ENCODE peak calls at places on chromosomes 3 and 15, in six cellular contexts. One of them, this sample, is unnamed.

GRCh38 chr15:91844928-91845327 is 8.6 kb upstream of the SLCO3A1 start:
- DNase-seq in NCI-H460: no peak
- DNase-seq in NCI-H1092: no peak
- DNase-seq in epithelial cell of esophagus: no peak
- DNase-seq in skeletal muscle cell: no peak
- DNase-seq in NCI-H774: no peak
- DNase-seq in this sample: no peak

GRCh38 chr3:15309662-15310335 is 22.6 kb downstream of the SH3BP5 start:
- DNase-seq in NCI-H460: no peak
- DNase-seq in NCI-H1092: no peak
- DNase-seq in epithelial cell of esophagus: peak
- DNase-seq in skeletal muscle cell: no peak
- DNase-seq in NCI-H774: no peak
- DNase-seq in this sample: no peak

GRCh38 chr3:134381048-134381447 is 6.8 kb upstream of the AMOTL2 start:
- DNase-seq in NCI-H460: no peak
- DNase-seq in NCI-H1092: no peak
- DNase-seq in epithelial cell of esophagus: no peak
- DNase-seq in skeletal muscle cell: no peak
- DNase-seq in NCI-H774: no peak
- DNase-seq in this sample: no peak

GRCh38 chr15:66101715-66102395 is 151.7 kb downstream of the MEGF11 start:
- DNase-seq in NCI-H460: no peak
- DNase-seq in NCI-H1092: no peak
- DNase-seq in epithelial cell of esophagus: no peak
- DNase-seq in skeletal muscle cell: no peak
- DNase-seq in NCI-H774: no peak
- DNase-seq in this sample: no peak

GRCh38 chr15:70636540-70637165 is 126.7 kb downstream of the UACA start:
- DNase-seq in NCI-H460: no peak
- DNase-seq in NCI-H1092: no peak
- DNase-seq in epithelial cell of esophagus: no peak
- DNase-seq in skeletal muscle cell: no peak
- DNase-seq in NCI-H774: no peak
- DNase-seq in this sample: no peak

GRCh38 chr15:81410318-81410753 is 36.3 kb upstream of the TMC3 start:
- DNase-seq in NCI-H460: peak
- DNase-seq in NCI-H1092: peak
- DNase-seq in epithelial cell of esophagus: peak
- DNase-seq in skeletal muscle cell: peak
- DNase-seq in NCI-H774: peak
- DNase-seq in this sample: peak

GRCh38 chr3:167684389-167684993 is 30.7 kb upstream of the WDR49 start:
- DNase-seq in NCI-H460: peak
- DNase-seq in NCI-H1092: peak
- DNase-seq in epithelial cell of esophagus: peak
- DNase-seq in skeletal muscle cell: no peak
- DNase-seq in NCI-H774: peak
- DNase-seq in this sample: peak

GRCh38 chr3:34780973-34781372 is 858.4 kb upstream of the ARPP21 start:
- DNase-seq in NCI-H460: no peak
- DNase-seq in NCI-H1092: no peak
- DNase-seq in epithelial cell of esophagus: no peak
- DNase-seq in skeletal muscle cell: no peak
- DNase-seq in NCI-H774: no peak
- DNase-seq in this sample: no peak

GRCh38 chr15:77859491-77860060 is 217.9 kb downstream of the TBC1D2B start:
- DNase-seq in NCI-H460: no peak
- DNase-seq in NCI-H1092: no peak
- DNase-seq in epithelial cell of esophagus: no peak
- DNase-seq in skeletal muscle cell: no peak
- DNase-seq in NCI-H774: peak
- DNase-seq in this sample: no peak

GRCh38 chr3:188052966-188053340 is 101.0 kb upstream of the LPP start:
- DNase-seq in NCI-H460: no peak
- DNase-seq in NCI-H1092: no peak
- DNase-seq in epithelial cell of esophagus: peak
- DNase-seq in skeletal muscle cell: no peak
- DNase-seq in NCI-H774: no peak
- DNase-seq in this sample: no peak

GRCh38 chr3:155958676-155959075 is 88.2 kb downstream of the GMPS start:
- DNase-seq in NCI-H460: no peak
- DNase-seq in NCI-H1092: no peak
- DNase-seq in epithelial cell of esophagus: no peak
- DNase-seq in skeletal muscle cell: no peak
- DNase-seq in NCI-H774: no peak
- DNase-seq in this sample: no peak

GRCh38 chr3:151227438-151228290 is 24.6 kb upstream of the GPR171 start:
- DNase-seq in NCI-H460: peak
- DNase-seq in NCI-H1092: no peak
- DNase-seq in epithelial cell of esophagus: peak
- DNase-seq in skeletal muscle cell: peak
- DNase-seq in NCI-H774: peak
- DNase-seq in this sample: peak

GRCh38 chr3:39166134-39166710 is 12.8 kb upstream of the CSRNP1 start:
- DNase-seq in NCI-H460: no peak
- DNase-seq in NCI-H1092: no peak
- DNase-seq in epithelial cell of esophagus: peak
- DNase-seq in skeletal muscle cell: peak
- DNase-seq in NCI-H774: no peak
- DNase-seq in this sample: no peak

GRCh38 chr15:66931768-66932633 is 133.4 kb upstream of the SMAD3 start:
- DNase-seq in NCI-H460: peak
- DNase-seq in NCI-H1092: no peak
- DNase-seq in epithelial cell of esophagus: peak
- DNase-seq in skeletal muscle cell: no peak
- DNase-seq in NCI-H774: no peak
- DNase-seq in this sample: no peak

GRCh38 chr15:83556068-83556467 is 97.9 kb upstream of the ADAMTSL3 start:
- DNase-seq in NCI-H460: no peak
- DNase-seq in NCI-H1092: no peak
- DNase-seq in epithelial cell of esophagus: no peak
- DNase-seq in skeletal muscle cell: no peak
- DNase-seq in NCI-H774: no peak
- DNase-seq in this sample: no peak

GRCh38 chr3:168581718-168582332 is 486.1 kb upstream of the GOLIM4 start:
- DNase-seq in NCI-H460: no peak
- DNase-seq in NCI-H1092: no peak
- DNase-seq in epithelial cell of esophagus: no peak
- DNase-seq in skeletal muscle cell: no peak
- DNase-seq in NCI-H774: no peak
- DNase-seq in this sample: no peak

GRCh38 chr3:183265157-183265642 is 12.1 kb downstream of the B3GNT5 start:
- DNase-seq in NCI-H460: no peak
- DNase-seq in NCI-H1092: no peak
- DNase-seq in epithelial cell of esophagus: peak
- DNase-seq in skeletal muscle cell: no peak
- DNase-seq in NCI-H774: peak
- DNase-seq in this sample: no peak

GRCh38 chr15:89469331-89470107 is 26.9 kb downstream of the RHCG start:
- DNase-seq in NCI-H460: no peak
- DNase-seq in NCI-H1092: no peak
- DNase-seq in epithelial cell of esophagus: no peak
- DNase-seq in skeletal muscle cell: no peak
- DNase-seq in NCI-H774: peak
- DNase-seq in this sample: no peak

GRCh38 chr3:79162653-79163052 is 605.1 kb downstream of the ROBO1 start:
- DNase-seq in NCI-H460: no peak
- DNase-seq in NCI-H1092: no peak
- DNase-seq in epithelial cell of esophagus: no peak
- DNase-seq in skeletal muscle cell: no peak
- DNase-seq in NCI-H774: no peak
- DNase-seq in this sample: no peak

GRCh38 chr3:100159564-100160153 is 45.4 kb upstream of the FILIP1L start:
- DNase-seq in NCI-H460: no peak
- DNase-seq in NCI-H1092: no peak
- DNase-seq in epithelial cell of esophagus: peak
- DNase-seq in skeletal muscle cell: no peak
- DNase-seq in NCI-H774: no peak
- DNase-seq in this sample: no peak

GRCh38 chr3:148746053-148746452 is 48.4 kb downstream of the AGTR1 start:
- DNase-seq in NCI-H460: no peak
- DNase-seq in NCI-H1092: no peak
- DNase-seq in epithelial cell of esophagus: no peak
- DNase-seq in skeletal muscle cell: no peak
- DNase-seq in NCI-H774: no peak
- DNase-seq in this sample: no peak

GRCh38 chr3:108548304-108548703 is 37.9 kb upstream of the MYH15 start:
- DNase-seq in NCI-H460: peak
- DNase-seq in NCI-H1092: no peak
- DNase-seq in epithelial cell of esophagus: peak
- DNase-seq in skeletal muscle cell: no peak
- DNase-seq in NCI-H774: no peak
- DNase-seq in this sample: no peak

GRCh38 chr3:79809106-79809505 is 41.3 kb upstream of the ROBO1 start:
- DNase-seq in NCI-H460: no peak
- DNase-seq in NCI-H1092: no peak
- DNase-seq in epithelial cell of esophagus: no peak
- DNase-seq in skeletal muscle cell: no peak
- DNase-seq in NCI-H774: no peak
- DNase-seq in this sample: no peak

GRCh38 chr3:159620873-159621272 is 367.8 kb upstream of the IL12A start:
- DNase-seq in NCI-H460: peak
- DNase-seq in NCI-H1092: no peak
- DNase-seq in epithelial cell of esophagus: peak
- DNase-seq in skeletal muscle cell: no peak
- DNase-seq in NCI-H774: no peak
- DNase-seq in this sample: no peak

GRCh38 chr3:183534249-183534648 is 21.3 kb downstream of the KLHL6 start:
- DNase-seq in NCI-H460: peak
- DNase-seq in NCI-H1092: no peak
- DNase-seq in epithelial cell of esophagus: peak
- DNase-seq in skeletal muscle cell: no peak
- DNase-seq in NCI-H774: no peak
- DNase-seq in this sample: no peak

GRCh38 chr15:85550283-85550682 is 169.9 kb downstream of the AKAP13 start:
- DNase-seq in NCI-H460: no peak
- DNase-seq in NCI-H1092: no peak
- DNase-seq in epithelial cell of esophagus: peak
- DNase-seq in skeletal muscle cell: no peak
- DNase-seq in NCI-H774: no peak
- DNase-seq in this sample: no peak

GRCh38 chr15:85745525-85745924 is 49.2 kb downstream of the KLHL25 start:
- DNase-seq in NCI-H460: no peak
- DNase-seq in NCI-H1092: no peak
- DNase-seq in epithelial cell of esophagus: no peak
- DNase-seq in skeletal muscle cell: no peak
- DNase-seq in NCI-H774: no peak
- DNase-seq in this sample: no peak

GRCh38 chr3:119913021-119913420 is 131.1 kb downstream of the NR1I2 start:
- DNase-seq in NCI-H460: no peak
- DNase-seq in NCI-H1092: no peak
- DNase-seq in epithelial cell of esophagus: peak
- DNase-seq in skeletal muscle cell: no peak
- DNase-seq in NCI-H774: no peak
- DNase-seq in this sample: no peak

GRCh38 chr3:190560284-190560895 is 46.5 kb downstream of the IL1RAP start:
- DNase-seq in NCI-H460: no peak
- DNase-seq in NCI-H1092: no peak
- DNase-seq in epithelial cell of esophagus: no peak
- DNase-seq in skeletal muscle cell: no peak
- DNase-seq in NCI-H774: no peak
- DNase-seq in this sample: no peak

GRCh38 chr15:28262438-28262837 is 59.5 kb downstream of the HERC2 start:
- DNase-seq in NCI-H460: no peak
- DNase-seq in NCI-H1092: no peak
- DNase-seq in epithelial cell of esophagus: no peak
- DNase-seq in skeletal muscle cell: no peak
- DNase-seq in NCI-H774: no peak
- DNase-seq in this sample: no peak

GRCh38 chr15:45549831-45550230 is 27.3 kb upstream of the SLC30A4 start:
- DNase-seq in NCI-H460: no peak
- DNase-seq in NCI-H1092: no peak
- DNase-seq in epithelial cell of esophagus: peak
- DNase-seq in skeletal muscle cell: peak
- DNase-seq in NCI-H774: no peak
- DNase-seq in this sample: no peak

GRCh38 chr3:66492672-66493071 is 8.2 kb downstream of the LRIG1 start:
- DNase-seq in NCI-H460: no peak
- DNase-seq in NCI-H1092: no peak
- DNase-seq in epithelial cell of esophagus: peak
- DNase-seq in skeletal muscle cell: no peak
- DNase-seq in NCI-H774: no peak
- DNase-seq in this sample: no peak